ENCODE peak calls at places on chromosomes 7 and 10, in six cellular contexts. Y, W, J, M, V and U are unnamed samples.

GRCh38 chr10:94038024-94038423 is 44.3 kb downstream of the PLCE1 start:
- DNase-seq in M (peak; percentile 75), Y (peak; percentile 63), V (peak; percentile 12), J (no peak), W (no peak), U (peak; percentile 77)

GRCh38 chr7:5692112-5692844 is 89.2 kb downstream of the RNF216 start:
- DNase-seq in J (peak; percentile 71), Y (peak; percentile 97), M (peak; percentile 93), W (peak; percentile 80), V (peak; percentile 99), U (peak; percentile 44)

GRCh38 chr10:63466168-63466935 is 575 bp upstream of the JMJD1C start:
- DNase-seq in J (peak; percentile 54), W (peak; percentile 69), M (peak; percentile 79), Y (peak; percentile 58), V (peak; percentile 71), U (no peak)

GRCh38 chr10:15141136-15142067 is 27.1 kb downstream of the NMT2 start:
- DNase-seq in J (peak; percentile 20), Y (peak; percentile 56), V (no peak), W (no peak), M (no peak), U (no peak)

GRCh38 chr7:9201928-9202327 is 768.5 kb downstream of the NXPH1 start:
- DNase-seq in W (no peak), Y (no peak), V (no peak), J (no peak), M (no peak), U (no peak)

GRCh38 chr10:60446855-60447254 is 57.2 kb upstream of the ANK3 start:
- DNase-seq in V (no peak), M (peak; percentile 98), J (no peak), W (no peak), Y (peak; percentile 23), U (peak; percentile 53)

GRCh38 chr7:2802504-2803341 is 41.4 kb downstream of the GNA12 start:
- DNase-seq in J (peak; percentile 90), M (peak; percentile 87), W (peak; percentile 38), Y (peak; percentile 43), V (peak; percentile 81), U (peak; percentile 90)

GRCh38 chr10:103547391-103547946 is 54.0 kb downstream of the NEURL1 start:
- DNase-seq in Y (no peak), W (peak; percentile 35), J (no peak), M (no peak), V (no peak), U (no peak)

GRCh38 chr7:46549347-46549746 is 628.3 kb upstream of the IGFBP3 start:
- DNase-seq in M (no peak), Y (no peak), J (no peak), V (no peak), W (no peak), U (no peak)

GRCh38 chr7:41383596-41383995 is 319.3 kb downstream of the INHBA start:
- DNase-seq in Y (peak; percentile 53), J (no peak), V (no peak), M (no peak), W (no peak), U (no peak)

GRCh38 chr10:131629026-131629425 is 271.8 kb upstream of the PPP2R2D start:
- DNase-seq in Y (no peak), W (no peak), M (no peak), V (no peak), J (no peak), U (no peak)

GRCh38 chr10:79029478-79030390 is 39.0 kb upstream of the ZMIZ1 start:
- DNase-seq in W (no peak), Y (no peak), J (no peak), M (no peak), V (no peak), U (no peak)

GRCh38 chr7:51031216-51031615 is 248.5 kb upstream of the GRB10 start:
- DNase-seq in J (no peak), W (no peak), Y (no peak), V (no peak), M (no peak), U (no peak)

GRCh38 chr7:107951896-107952295 is 51.1 kb downstream of the LAMB1 start:
- DNase-seq in Y (no peak), M (peak; percentile 41), J (no peak), W (no peak), V (no peak), U (peak; percentile 86)

GRCh38 chr10:29949411-29950011 is 109.9 kb downstream of the JCAD start:
- DNase-seq in J (no peak), W (no peak), Y (peak; percentile 99), V (peak; percentile 100), M (peak; percentile 89), U (peak; percentile 44)

GRCh38 chr7:140229591-140230516 is 53.1 kb upstream of the KDM7A start:
- DNase-seq in Y (no peak), M (no peak), W (no peak), J (peak; percentile 99), V (no peak), U (no peak)

GRCh38 chr7:93821463-93821862 is 69.1 kb downstream of the TFPI2 start:
- DNase-seq in J (no peak), Y (no peak), W (no peak), V (no peak), M (no peak), U (no peak)

GRCh38 chr7:101959829-101960228 is 142.4 kb downstream of the CUX1 start:
- DNase-seq in J (no peak), V (no peak), Y (no peak), W (no peak), M (no peak), U (no peak)

GRCh38 chr7:101960323-101960722 is 142.9 kb downstream of the CUX1 start:
- DNase-seq in M (no peak), Y (no peak), J (no peak), W (no peak), V (no peak), U (no peak)

GRCh38 chr7:101963693-101964092 is 146.3 kb downstream of the CUX1 start:
- DNase-seq in J (no peak), V (no peak), Y (no peak), W (no peak), M (no peak), U (no peak)

GRCh38 chr7:101959342-101959741 is 141.9 kb downstream of the CUX1 start:
- DNase-seq in W (no peak), V (no peak), J (no peak), Y (no peak), M (no peak), U (no peak)

GRCh38 chr7:101960985-101961708 is 143.7 kb downstream of the CUX1 start:
- DNase-seq in Y (no peak), M (no peak), W (no peak), V (no peak), J (no peak), U (no peak)
- H3K79me2 ChIP-seq in Y (peaks cover 3% of the 10 kb centered on the region), M (peaks cover 4% of the 10 kb centered on the region), W (peaks cover 94% of the 10 kb centered on the region), V (no peaks in the 10 kb centered on the region), J (peaks cover 4% of the 10 kb centered on the region), U (no peaks in the 10 kb centered on the region)

DNA sequence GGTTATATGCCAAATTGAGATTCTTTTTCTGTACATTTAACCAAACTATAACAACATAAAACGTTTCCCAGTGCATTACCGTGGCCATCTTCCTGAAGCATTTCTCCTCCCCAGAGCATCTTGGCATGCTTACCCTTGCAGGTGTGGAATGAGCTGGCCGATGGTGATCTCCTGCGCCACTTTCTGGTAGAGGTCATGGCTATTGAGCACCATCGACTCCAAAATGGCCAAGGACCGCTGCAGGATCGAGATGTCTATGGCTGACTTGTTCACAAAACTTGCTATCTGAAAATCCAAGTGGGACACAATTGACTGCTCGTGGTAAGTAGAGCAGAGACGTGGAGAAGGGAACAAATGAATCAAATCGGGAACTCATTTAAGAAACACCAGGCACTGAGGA is 223.9 kb downstream of the ELMO1 start:
- DNase-seq in Y (no peak), V (no peak), M (no peak), W (no peak), J (no peak), U (no peak)
- H3K4me2 ChIP-seq in Y (no peak overlapping the region), V (no peak overlapping the region), M (no peak overlapping the region), W (no peak overlapping the region), J (no peak overlapping the region), U (no peak overlapping the region)

DNA sequence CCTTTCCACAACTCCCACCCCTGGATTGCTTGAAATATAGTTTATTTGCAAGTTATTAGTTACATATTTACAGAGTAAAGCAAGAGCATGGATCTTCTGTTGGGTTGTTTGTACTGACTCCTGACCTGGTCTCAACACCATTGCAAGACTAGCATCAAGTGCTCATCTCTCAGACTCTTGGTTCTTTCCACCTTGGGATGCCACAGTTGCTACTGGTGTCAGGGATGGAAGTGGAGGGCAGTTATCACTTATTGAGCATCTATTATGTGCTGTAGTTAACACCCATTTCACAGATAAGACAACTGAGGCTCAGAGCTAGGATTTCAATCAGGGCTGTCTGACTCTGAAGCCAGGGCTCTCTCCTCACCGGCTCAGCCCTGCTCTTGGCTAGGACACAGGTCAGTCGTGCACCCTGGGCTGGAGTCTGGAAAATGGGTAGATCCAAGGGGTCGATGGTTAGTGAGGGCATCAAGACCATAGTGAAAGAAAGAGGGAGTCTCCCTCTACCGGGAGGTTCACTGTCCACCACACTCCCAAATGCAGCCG is 614 bp upstream of the ADAMTS14 start:
- DNase-seq in V (no peak), M (no peak), W (no peak), J (no peak), Y (no peak), U (peak; percentile 33)
- TF ChIP-seq CTCF in V (peak; percentile 30), M (peak; percentile 29), W (peak; percentile 12), J (no peak), Y (no peak), U (peak; percentile 19)

GRCh38 chr10:73413108-73413527 is 740 bp downstream of the ANXA7 start:
- DNase-seq in W (peak; percentile 78), J (peak; percentile 81), Y (no peak), V (no peak), M (peak; percentile 96), U (peak; percentile 48)
- H3K79me2 ChIP-seq in W (peaks cover 48% of the 10 kb centered on the region), J (peaks cover 47% of the 10 kb centered on the region), Y (peaks cover 54% of the 10 kb centered on the region), V (peaks cover 45% of the 10 kb centered on the region), M (peaks cover 57% of the 10 kb centered on the region), U (peaks cover 56% of the 10 kb centered on the region)

GRCh38 chr7:129865932-129866214 is 86.9 kb downstream of the UBE2H start:
- DNase-seq in J (no peak), M (no peak), Y (no peak), W (no peak), V (no peak), U (peak; percentile 30)
- H3K4me2 ChIP-seq in J (no peak overlapping the region), M (no peak overlapping the region), Y (no peak overlapping the region), W (no peak overlapping the region), V (no peak overlapping the region), U (peak overlapping the region; percentile 64)

GRCh38 chr10:123897146-123897545 is 5.5 kb upstream of the CPXM2 start:
- DNase-seq in Y (no peak), J (no peak), M (no peak), V (no peak), W (no peak), U (no peak)
- TF ChIP-seq CTCF in Y (no peak), J (no peak), M (peak; percentile 12), V (no peak), W (peak; percentile 17), U (no peak)

GRCh38 chr10:35070521-35070920 is 19.6 kb downstream of the CUL2 start:
- DNase-seq in W (no peak), M (no peak), J (no peak), V (no peak), Y (no peak), U (no peak)
- H3K79me2 ChIP-seq in W (peaks cover 43% of the 10 kb centered on the region), M (peaks cover 54% of the 10 kb centered on the region), J (peaks cover 12% of the 10 kb centered on the region), V (peaks cover 26% of the 10 kb centered on the region), Y (peaks cover 43% of the 10 kb centered on the region), U (peaks cover 6% of the 10 kb centered on the region)